ENCODE peak calls at places on chromosomes 11 and 22, in nine cellular contexts. I is amygdala, B is midbrain, L is cardiac septum, C is uterus, E is ecto neural progenitor cell, O is M059J, T is endothelial cell, K is skeletal muscle cell. Y is an unnamed sample.

GRCh38 chr22:25172153-25172552 is 27.5 kb upstream of the CRYBB3 start:
- DNase-seq in E (no peak), L (no peak), I (no peak), T (no peak), B (no peak), C (no peak), O (no peak), K (no peak), Y (no peak)

GRCh38 chr11:77030834-77031414 is 3.3 kb upstream of the B3GNT6 start:
- DNase-seq in E (no peak), O (no peak), I (no peak), T (no peak), L (no peak), B (no peak), K (no peak), C (no peak), Y (no peak)

GRCh38 chr11:76700177-76701100 is 29.9 kb upstream of the LRRC32 start:
- DNase-seq in E (no peak), O (peak), I (no peak), T (no peak), K (peak), B (no peak), L (no peak), C (peak), Y (no peak)

GRCh38 chr11:111935331-111936044 is 1.7 kb upstream of the DIXDC1 start:
- DNase-seq in K (no peak), I (no peak), L (no peak), T (no peak), E (no peak), C (no peak), O (no peak), B (peak), Y (no peak)

GRCh38 chr22:45155050-45155840 is 8.5 kb upstream of the NUP50 start:
- DNase-seq in B (no peak), K (peak), E (no peak), L (no peak), I (no peak), C (no peak), O (no peak), T (no peak), Y (no peak)

GRCh38 chr22:46296257-46297150 is at the start of gene GTSE1:
- DNase-seq in L (peak), K (peak), I (peak), O (peak), T (peak), B (peak), C (peak), E (peak), Y (peak)

GRCh38 chr22:23446796-23447350 is 133.2 kb downstream of the IGLL1 start:
- DNase-seq in C (no peak), T (no peak), K (no peak), O (no peak), B (no peak), L (no peak), I (no peak), E (no peak), Y (no peak)

GRCh38 chr11:62472063-62472884 is 53.4 kb downstream of the SCGB1A1 start:
- DNase-seq in B (no peak), I (no peak), K (peak), O (peak), C (peak), T (no peak), L (no peak), E (no peak), Y (no peak)